ENCODE peak calls at places on chromosome 22, in eight cellular contexts. G is psoas muscle; B is AG09309; J is hepatic stellate cell; V is HTR-8/SVneo; E is M059J; P is GOT3; X is stimulated activated naive CD8-positive, alpha-beta T cell treated with anti-CD3 and anti-CD28 coated beads, Interleukin-15, Interleukin-2, amounts not matched to agents 100 U/mL and 50 U/mL, for 24 hours. D is an unnamed sample.

GRCh38 chr22:36375071-36375980 is 12.4 kb downstream of the MYH9 start:
- DNase-seq in J (no peak), X (no peak), G (no peak), B (no peak), V (no peak), P (no peak), E (peak), D (no peak)

GRCh38 chr22:32407332-32407731 is 4.7 kb downstream of the RTCB start:
- DNase-seq in V (no peak), B (no peak), P (no peak), E (no peak), G (no peak), X (no peak), J (no peak), D (no peak)

GRCh38 chr22:37626144-37626543 is 13.3 kb upstream of the SH3BP1 start:
- DNase-seq in E (no peak), X (no peak), B (no peak), P (no peak), V (no peak), J (no peak), G (peak), D (no peak)

GRCh38 chr22:35056486-35056885 is 9.5 kb upstream of the ISX start:
- DNase-seq in E (no peak), P (no peak), X (no peak), V (no peak), J (no peak), G (no peak), B (no peak), D (no peak)

GRCh38 chr22:36790648-36791047 is 14.7 kb upstream of the IFT27 start:
- DNase-seq in B (no peak), V (no peak), G (no peak), E (no peak), J (no peak), X (peak), P (no peak), D (no peak)

GRCh38 chr22:22527312-22527711 is 7.2 kb upstream of the ZNF280A start:
- DNase-seq in B (no peak), G (no peak), J (no peak), E (no peak), X (no peak), P (no peak), V (no peak), D (no peak)

GRCh38 chr22:45997775-45998637 is 21.0 kb upstream of the WNT7B start:
- DNase-seq in E (peak), X (no peak), J (no peak), P (peak), V (no peak), B (no peak), G (no peak), D (no peak)

GRCh38 chr22:36349726-36350125 is 38.0 kb downstream of the MYH9 start:
- DNase-seq in E (peak), G (no peak), X (no peak), B (no peak), V (no peak), P (no peak), J (no peak), D (no peak)

GRCh38 chr22:43341565-43341964 is 1.6 kb downstream of the SCUBE1 start:
- DNase-seq in J (no peak), G (no peak), B (no peak), E (no peak), V (no peak), X (no peak), P (no peak), D (no peak)

GRCh38 chr22:36360871-36361383 is 26.8 kb downstream of the MYH9 start:
- DNase-seq in X (no peak), G (no peak), B (no peak), E (peak), V (no peak), P (no peak), J (no peak), D (no peak)

GRCh38 chr22:39149915-39150847 is 2.3 kb downstream of the CBX7 start:
- DNase-seq in V (no peak), P (no peak), J (no peak), B (no peak), G (peak), E (no peak), X (no peak), D (no peak)

GRCh38 chr22:50136431-50137047 is 34.0 kb upstream of the PANX2 start:
- DNase-seq in P (no peak), B (no peak), G (no peak), X (no peak), V (no peak), E (no peak), J (no peak), D (no peak)

GRCh38 chr22:30196141-30196866 is 50.3 kb downstream of the LIF start:
- DNase-seq in V (peak), B (peak), E (peak), X (peak), P (peak), J (peak), G (peak), D (no peak)

GRCh38 chr22:46794067-46794466 is 31.6 kb downstream of the TBC1D22A start:
- DNase-seq in G (no peak), J (no peak), X (no peak), B (no peak), P (no peak), V (no peak), E (no peak), D (no peak)

GRCh38 chr22:25362215-25362882 is 142.9 kb downstream of the CRYBB2 start:
- DNase-seq in B (no peak), J (peak), X (peak), V (peak), G (peak), E (peak), P (no peak), D (peak)

GRCh38 chr22:19874307-19875060 is 19.8 kb upstream of the GNB1L start:
- DNase-seq in X (no peak), J (no peak), V (no peak), G (peak), E (no peak), P (no peak), B (no peak), D (no peak)

GRCh38 chr22:36934940-36935610 is 21.6 kb downstream of the CSF2RB start:
- DNase-seq in B (no peak), E (no peak), X (no peak), G (no peak), P (no peak), V (no peak), J (no peak), D (no peak)

D was measured in T-helper 9 cell.